ENCODE peak calls at places on chromosomes 6 and 20, in seven cellular contexts. D, I, A, P, S, Q and R are unnamed samples.

GRCh38 chr6:138945354-138945753 is 42.7 kb downstream of the REPS1 start:
- DNase-seq in P (peak), S (no peak), D (no peak), Q (no peak), I (no peak), A (peak), R (no peak)

GRCh38 chr20:11553603-11554002 is 364.1 kb upstream of the BTBD3 start:
- DNase-seq in Q (no peak), A (no peak), D (peak), P (no peak), I (peak), S (no peak), R (no peak)

GRCh38 chr6:159257846-159258245 is 88.6 kb downstream of the FNDC1 start:
- DNase-seq in Q (no peak), A (no peak), D (no peak), P (no peak), S (peak), I (no peak), R (no peak)

GRCh38 chr6:116111552-116112528 is 11.2 kb downstream of the NT5DC1 start:
- DNase-seq in P (peak), S (no peak), Q (peak), I (peak), D (peak), A (peak), R (no peak)

GRCh38 chr6:21634582-21634981 is 41.0 kb downstream of the SOX4 start:
- DNase-seq in A (no peak), I (peak), D (peak), P (no peak), Q (no peak), S (no peak), R (no peak)

GRCh38 chr6:84568971-84569370 is 195.4 kb downstream of the TBX18 start:
- DNase-seq in P (no peak), A (peak), Q (no peak), D (peak), I (peak), S (no peak), R (no peak)

GRCh38 chr6:3871511-3871910 is 22.3 kb downstream of the FAM50B start:
- DNase-seq in P (no peak), I (no peak), D (no peak), Q (no peak), S (no peak), A (no peak), R (no peak)

GRCh38 chr6:166355552-166355951 is 13.2 kb upstream of the SFT2D1 start:
- DNase-seq in P (no peak), I (no peak), A (no peak), Q (no peak), D (no peak), S (no peak), R (no peak)

GRCh38 chr6:38973178-38974057 is 75.2 kb upstream of the GLP1R start:
- DNase-seq in P (no peak), A (peak), Q (no peak), S (peak), D (peak), I (peak), R (no peak)

GRCh38 chr6:148530394-148530923 is 187.8 kb downstream of the SASH1 start:
- DNase-seq in D (peak), Q (no peak), S (no peak), P (peak), A (peak), I (peak), R (no peak)

GRCh38 chr6:35327349-35328027 is 14.9 kb upstream of the PPARD start:
- DNase-seq in A (peak), P (peak), D (peak), I (peak), S (peak), Q (peak), R (no peak)

GRCh38 chr6:84768442-84769174 is 4.2 kb upstream of the TBX18 start:
- DNase-seq in D (no peak), P (peak), S (no peak), A (peak), Q (peak), I (peak), R (peak)

GRCh38 chr6:110761371-110761770 is 53.9 kb downstream of the CDK19 start:
- DNase-seq in S (peak), D (no peak), Q (no peak), A (no peak), P (no peak), I (peak), R (no peak)

GRCh38 chr20:60236613-60237012 is 278.4 kb downstream of the CDH26 start:
- DNase-seq in P (no peak), A (no peak), D (peak), S (no peak), I (no peak), Q (no peak), R (no peak)

GRCh38 chr6:52576392-52577021 is 353 bp downstream of the TRAM2 start:
- DNase-seq in A (peak), I (peak), Q (peak), D (peak), P (peak), S (peak), R (peak)

GRCh38 chr20:46206025-46206424 is 87.9 kb downstream of the CD40 start:
- DNase-seq in Q (no peak), D (peak), S (no peak), I (peak), P (no peak), A (no peak), R (no peak)

GRCh38 chr20:8315639-8316573 is 183.8 kb downstream of the PLCB1 start:
- DNase-seq in D (no peak), Q (no peak), A (no peak), I (no peak), S (no peak), P (no peak), R (no peak)

GRCh38 chr20:16098890-16099639 is 474.2 kb downstream of the KIF16B start:
- DNase-seq in Q (no peak), A (peak), S (no peak), D (no peak), P (no peak), I (no peak), R (no peak)

GRCh38 chr6:152173321-152173720 is 365.8 kb downstream of the ESR1 start:
- DNase-seq in Q (no peak), S (no peak), A (peak), P (no peak), I (no peak), D (no peak), R (no peak)

GRCh38 chr6:7556394-7557106 is 15.1 kb downstream of the DSP start:
- DNase-seq in D (no peak), A (no peak), P (no peak), I (no peak), Q (no peak), S (no peak), R (no peak)

GRCh38 chr20:51162015-51162414 is 139.1 kb upstream of the KCNG1 start:
- DNase-seq in P (no peak), I (no peak), Q (no peak), A (no peak), D (no peak), S (no peak), R (no peak)

GRCh38 chr20:44692932-44693476 is 22.2 kb upstream of the CCN5 start:
- DNase-seq in S (peak), P (peak), D (peak), A (peak), I (peak), Q (no peak), R (no peak)

GRCh38 chr6:31899882-31900722 is 1.8 kb downstream of the ZBTB12 start:
- DNase-seq in Q (no peak), A (no peak), P (no peak), D (no peak), S (no peak), I (no peak), R (no peak)

GRCh38 chr6:5275497-5275896 is 14.2 kb downstream of the FARS2 start:
- DNase-seq in Q (no peak), I (no peak), A (no peak), S (no peak), P (no peak), D (no peak), R (no peak)

GRCh38 chr6:154805288-154805911 is 72.2 kb downstream of the SCAF8 start:
- DNase-seq in Q (no peak), A (peak), P (no peak), D (peak), I (peak), S (no peak), R (no peak)

GRCh38 chr6:23526519-23526918 is 599.5 kb upstream of the NRSN1 start:
- DNase-seq in D (peak), S (no peak), A (no peak), I (peak), P (no peak), Q (no peak), R (no peak)

GRCh38 chr20:10466325-10466724 is 31.2 kb downstream of the SLX4IP start:
- DNase-seq in P (peak), D (peak), S (no peak), I (peak), Q (no peak), A (peak), R (peak)

GRCh38 chr6:163457637-163458561 is 43.4 kb downstream of the QKI start:
- DNase-seq in A (peak), S (peak), I (peak), P (no peak), Q (no peak), D (peak), R (no peak)

GRCh38 chr6:150247803-150248202 is 105.0 kb downstream of the PPP1R14C start:
- DNase-seq in I (no peak), P (no peak), Q (no peak), A (no peak), S (no peak), D (no peak), R (no peak)
- H3K18ac ChIP-seq in I (no peak), P (no peak), Q (no peak), A (no peak), S (no peak), D (no peak), R (no peak)

GRCh38 chr6:30060982-30061765 is at the start of gene POLR1H:
- DNase-seq in P (peak), Q (peak), D (peak), I (peak), S (peak), A (peak), R (peak)
- H3K18ac ChIP-seq in P (peak), Q (peak), D (peak), I (peak), S (peak), A (peak), R (peak)

GRCh38 chr6:27777126-27777525 is 135.1 kb downstream of the OR2B2 start:
- DNase-seq in Q (no peak), I (no peak), A (peak), D (no peak), P (no peak), S (no peak), R (no peak)
- H3K18ac ChIP-seq in Q (no peak), I (no peak), A (peak), D (no peak), P (no peak), S (no peak), R (no peak)

GRCh38 chr6:28567506-28567905 is 41.8 kb downstream of the GPX5 start:
- DNase-seq in Q (no peak), P (no peak), A (no peak), I (no peak), D (no peak), S (no peak), R (no peak)
- H3K18ac ChIP-seq in Q (no peak), P (no peak), A (no peak), I (no peak), D (no peak), S (no peak), R (no peak)

DNA sequence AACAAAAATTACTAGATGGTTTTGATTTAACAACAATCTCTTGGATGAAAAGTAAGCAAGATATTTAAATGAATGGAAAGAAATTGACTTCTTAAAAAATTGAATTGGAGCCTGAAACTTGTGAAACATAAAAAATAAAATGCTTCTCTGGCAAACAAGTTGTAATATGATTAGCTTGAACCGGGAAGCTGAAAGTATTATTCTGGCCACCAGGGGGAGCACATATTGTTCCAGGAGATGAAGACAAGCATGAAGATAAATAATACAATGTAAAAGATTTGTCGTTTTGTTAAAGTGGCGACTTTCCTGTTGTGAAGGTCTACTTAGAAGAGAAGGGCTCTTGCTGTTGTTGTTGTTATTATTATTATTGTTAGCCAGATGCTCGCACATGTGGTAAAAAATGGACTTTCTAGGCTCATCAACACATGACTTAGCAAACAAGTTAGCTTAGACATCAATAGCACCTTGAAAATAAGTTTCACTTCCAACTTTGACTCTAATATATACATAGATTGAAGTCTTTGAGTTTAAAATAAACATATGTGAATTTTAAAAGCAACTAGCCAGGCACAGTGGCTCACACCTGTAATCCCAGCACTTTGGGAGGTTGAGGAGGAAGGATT is 14.2 kb downstream of the PAX1 start:
- DNase-seq in P (no peak), D (peak), Q (peak), S (peak), I (peak), A (no peak), R (no peak)
- H3K18ac ChIP-seq in P (no peak), D (no peak), Q (no peak), S (no peak), I (no peak), A (no peak), R (no peak)

DNA sequence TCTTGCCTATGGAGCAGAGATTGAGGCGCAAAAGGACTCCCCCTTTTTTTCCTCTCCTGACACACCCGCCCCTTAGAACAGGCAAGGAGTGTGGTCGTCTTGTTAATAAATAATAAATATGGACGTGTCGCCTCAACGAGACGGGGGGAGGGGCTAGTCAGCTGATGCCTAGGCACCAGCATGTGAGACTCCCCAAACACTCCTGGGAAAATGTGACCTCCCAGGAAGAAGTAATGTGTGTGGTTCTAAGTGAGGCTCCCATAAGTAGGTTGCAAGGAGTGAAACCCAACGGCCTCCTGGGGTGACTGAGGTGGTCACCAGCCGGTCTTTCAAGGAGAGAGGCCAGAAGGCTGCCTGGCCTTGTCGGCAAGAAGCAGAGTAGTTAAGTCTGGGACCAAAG is 1.1 kb upstream of the FAXC start:
- DNase-seq in D (no peak), I (no peak), A (peak), Q (peak), P (peak), S (no peak), R (no peak)
- H3K18ac ChIP-seq in D (no peak), I (no peak), A (no peak), Q (no peak), P (no peak), S (no peak), R (no peak)

GRCh38 chr20:7155794-7156193 is 388.3 kb downstream of the BMP2 start:
- DNase-seq in D (no peak), A (peak), S (no peak), Q (no peak), I (no peak), P (no peak), R (no peak)

GRCh38 chr20:7159903-7160302 is 392.4 kb downstream of the BMP2 start:
- DNase-seq in Q (no peak), S (no peak), P (no peak), D (no peak), A (no peak), I (no peak), R (no peak)

GRCh38 chr20:7161690-7162089 is 394.2 kb downstream of the BMP2 start:
- DNase-seq in Q (no peak), P (no peak), A (peak), D (no peak), I (peak), S (no peak), R (no peak)
- H3K18ac ChIP-seq in Q (no peak), P (no peak), A (no peak), D (no peak), I (no peak), S (no peak), R (no peak)

DNA sequence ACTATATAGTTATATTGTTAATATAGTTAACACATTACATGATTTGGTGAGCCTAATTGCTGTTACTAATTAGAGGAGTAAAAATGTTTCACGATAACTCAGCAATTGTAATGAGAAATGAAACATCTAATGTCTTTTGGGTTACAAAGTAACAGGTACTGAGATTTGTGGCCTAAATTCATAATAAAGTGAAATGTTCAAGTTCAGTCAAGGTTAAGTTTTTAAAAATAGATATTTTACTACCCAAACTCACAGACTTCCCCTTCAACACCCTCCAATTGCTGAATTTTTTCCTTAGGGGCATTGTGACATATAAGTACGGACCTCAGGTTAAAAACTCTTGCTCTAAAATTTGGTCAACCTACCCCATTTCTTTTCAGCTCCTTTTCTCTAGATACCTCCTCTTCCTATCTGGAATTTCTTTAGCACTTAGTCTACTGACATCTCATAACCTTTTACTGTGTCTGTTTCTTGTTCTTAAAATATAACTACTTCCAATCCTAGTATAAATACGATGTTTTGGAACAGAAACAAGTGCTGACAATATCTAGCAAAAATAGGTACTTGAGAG is 112.3 kb upstream of the PRSS16 start:
- DNase-seq in D (no peak), S (no peak), A (no peak), P (no peak), I (no peak), Q (no peak), R (no peak)
- H3K18ac ChIP-seq in D (no peak), S (no peak), A (no peak), P (no peak), I (no peak), Q (no peak), R (no peak)

GRCh38 chr20:53844259-53844658 is 226.1 kb downstream of the BCAS1 start:
- DNase-seq in D (no peak), S (no peak), Q (no peak), A (no peak), I (no peak), P (no peak), R (no peak)

GRCh38 chr20:53847843-53848185 is 222.6 kb downstream of the BCAS1 start:
- DNase-seq in D (no peak), Q (no peak), P (no peak), S (no peak), I (no peak), A (no peak), R (no peak)

GRCh38 chr20:53846640-53847039 is 223.8 kb downstream of the BCAS1 start:
- DNase-seq in Q (no peak), A (no peak), I (no peak), P (no peak), D (no peak), S (no peak), R (no peak)

GRCh38 chr20:53847118-53847842 is 223.1 kb downstream of the BCAS1 start:
- DNase-seq in S (no peak), P (no peak), A (no peak), I (no peak), D (no peak), Q (no peak), R (no peak)

DNA sequence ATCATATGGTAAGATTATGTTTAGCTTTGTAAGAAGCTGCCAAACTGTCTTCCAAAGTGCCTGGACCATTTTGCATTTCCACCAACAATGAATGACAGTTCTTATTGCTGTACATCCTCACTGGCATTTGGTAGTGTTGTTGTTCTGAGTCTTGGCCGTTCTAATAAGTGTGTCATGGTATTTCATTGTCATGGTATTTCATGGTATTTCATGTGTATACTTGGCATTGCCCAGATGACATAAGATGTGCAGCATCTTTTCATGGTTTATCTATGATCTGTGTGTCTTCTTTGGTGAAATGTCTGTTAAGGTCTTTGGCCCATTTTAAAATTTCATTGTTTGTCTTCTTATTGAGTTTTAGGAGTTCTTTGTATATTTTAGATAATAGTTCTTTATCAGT is 224.4 kb downstream of the BCAS1 start:
- DNase-seq in P (no peak), A (no peak), D (no peak), S (no peak), I (no peak), Q (no peak), R (no peak)
- H3K18ac ChIP-seq in P (no peak), A (no peak), D (no peak), S (no peak), I (no peak), Q (no peak), R (no peak)

GRCh38 chr20:38152175-38153010 is 12.7 kb downstream of the TGM2 start:
- DNase-seq in I (peak), D (peak), Q (no peak), S (no peak), A (no peak), P (no peak), R (no peak)
- H3K18ac ChIP-seq in I (peak), D (peak), Q (no peak), S (no peak), A (no peak), P (no peak), R (peak)